ENCODE peak calls at places on chromosomes 2 and 18, in seven cellular contexts. M is GM23248, Q is PC-3, X is SK-N-SH, U is neural progenitor cell, K is HCT116, F is OCI-LY7. C is an unnamed sample.
A peak's percentile ranks its signal among the peaks of the same experiment; 100 is the strongest.

GRCh38 chr2:54564439-54564838 is 108.3 kb downstream of the SPTBN1 start:
- DNase-seq in M (no peak), Q (no peak), X (no peak), U (no peak), K (no peak), F (no peak), C (no peak)

GRCh38 chr2:149160701-149161217 is 122.3 kb downstream of the LYPD6B start:
- DNase-seq in M (no peak), Q (no peak), X (no peak), U (peak; percentile 7), K (no peak), F (peak; percentile 85), C (peak; percentile 18)

GRCh38 chr2:61450144-61450543 is 20.7 kb downstream of the USP34 start:
- DNase-seq in M (no peak), Q (no peak), X (no peak), U (no peak), K (no peak), F (no peak), C (no peak)

GRCh38 chr2:65595641-65596040 is 163.2 kb upstream of the SPRED2 start:
- DNase-seq in M (no peak), Q (peak; percentile 48), X (no peak), U (no peak), K (no peak), F (no peak), C (no peak)

GRCh38 chr2:29112379-29112778 is 2.8 kb upstream of the CLIP4 start:
- DNase-seq in M (no peak), Q (no peak), X (no peak), U (no peak), K (no peak), F (no peak), C (no peak)

GRCh38 chr2:64649626-64650025 is 4.1 kb downstream of the SERTAD2 start:
- DNase-seq in M (peak; percentile 54), Q (peak; percentile 84), X (no peak), U (peak; percentile 46), K (no peak), F (no peak), C (peak; percentile 77)

GRCh38 chr2:20632446-20632990 is 18.4 kb downstream of the HS1BP3 start:
- DNase-seq in M (no peak), Q (no peak), X (no peak), U (no peak), K (no peak), F (peak; percentile 32), C (no peak)

GRCh38 chr2:50953021-50953420 is 78.9 kb downstream of the NRXN1 start:
- DNase-seq in M (peak; percentile 20), Q (peak; percentile 86), X (no peak), U (no peak), K (peak; percentile 38), F (no peak), C (no peak)

GRCh38 chr2:101047774-101048173 is 45.7 kb downstream of the RPL31 start:
- DNase-seq in M (no peak), Q (no peak), X (no peak), U (no peak), K (no peak), F (no peak), C (no peak)

GRCh38 chr2:10564876-10565425 is 116.8 kb upstream of the ODC1 start:
- DNase-seq in M (no peak), Q (no peak), X (no peak), U (no peak), K (no peak), F (no peak), C (no peak)

GRCh38 chr18:43277164-43277600 is at the start of gene SYT4:
- DNase-seq in M (peak; percentile 63), Q (peak; percentile 7), X (peak; percentile 40), U (peak; percentile 88), K (no peak), F (no peak), C (peak; percentile 83)

GRCh38 chr2:19198376-19198775 is 160.0 kb downstream of the OSR1 start:
- DNase-seq in M (no peak), Q (no peak), X (no peak), U (no peak), K (no peak), F (no peak), C (no peak)

GRCh38 chr2:10331702-10332401 is 29.1 kb downstream of the HPCAL1 start:
- DNase-seq in M (no peak), Q (no peak), X (no peak), U (no peak), K (no peak), F (peak; percentile 63), C (peak; percentile 32)

GRCh38 chr18:12531747-12532146 is 124.0 kb downstream of the PRELID3A start:
- DNase-seq in M (no peak), Q (peak; percentile 61), X (no peak), U (no peak), K (no peak), F (no peak), C (no peak)

GRCh38 chr2:109046925-109047508 is 58.0 kb upstream of the EDAR start:
- DNase-seq in M (no peak), Q (no peak), X (no peak), U (no peak), K (peak; percentile 6), F (no peak), C (no peak)

GRCh38 chr2:232568161-232568560 is 17.7 kb downstream of the EIF4E2 start:
- DNase-seq in M (peak; percentile 98), Q (peak; percentile 83), X (no peak), U (no peak), K (peak; percentile 48), F (no peak), C (no peak)

DNA sequence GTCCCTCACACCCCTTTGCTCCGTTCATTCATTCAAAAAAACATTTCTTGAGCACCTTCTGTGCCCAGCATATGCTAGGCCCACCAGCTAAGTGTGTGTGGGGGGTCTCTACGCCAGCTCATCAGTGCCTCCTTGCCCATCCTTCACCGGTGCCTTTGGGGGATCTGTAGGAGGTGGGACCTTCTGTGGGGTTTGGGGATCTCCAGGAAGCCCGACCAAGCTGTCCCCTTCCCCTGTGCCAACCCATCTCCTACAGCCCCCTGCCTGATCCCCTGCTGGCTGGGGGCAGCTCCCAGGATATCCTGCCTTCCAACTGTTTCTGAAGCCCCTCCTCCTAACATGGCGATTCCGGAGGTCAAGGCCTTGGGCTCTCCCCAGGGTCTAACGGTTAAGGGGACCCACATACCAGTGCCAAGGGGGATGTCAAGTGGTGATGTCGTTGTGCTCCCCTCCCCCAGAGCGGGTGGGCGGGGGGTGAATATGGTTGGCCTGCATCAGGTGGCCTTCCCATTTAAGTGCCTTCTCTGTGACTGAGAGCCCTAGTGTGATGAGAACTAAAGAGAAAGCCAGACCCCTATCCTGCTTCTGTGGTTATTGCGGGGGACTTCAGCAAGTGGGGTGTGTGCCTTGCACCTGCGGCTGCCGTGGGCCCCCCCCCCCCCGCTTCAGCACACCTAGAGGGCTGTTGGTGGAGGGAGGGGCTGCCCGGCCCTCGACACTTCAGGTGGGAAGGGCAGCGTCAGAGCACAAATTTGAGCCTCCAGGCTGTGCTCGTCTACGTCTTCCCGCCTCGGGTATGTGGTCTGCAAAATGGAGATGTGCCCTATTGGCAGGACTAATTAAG is 5.9 kb downstream of the CTDSP1 start:
- DNase-seq in M (no peak), Q (no peak), X (peak; percentile 42), U (peak; percentile 34), K (no peak), F (peak; percentile 41), C (peak; percentile 25)
- H3K4me1 ChIP-seq in M (peaks cover 20% of the 10 kb centered on the region), Q (peaks cover 24% of the 10 kb centered on the region), X (peaks cover 26% of the 10 kb centered on the region), U (peaks cover 18% of the 10 kb centered on the region), K (peaks cover 25% of the 10 kb centered on the region), F (peaks cover 58% of the 10 kb centered on the region), C (peaks cover 54% of the 10 kb centered on the region)

GRCh38 chr2:156021326-156022040 is 311.0 kb downstream of the NR4A2 start:
- DNase-seq in M (no peak), Q (peak; percentile 48), X (no peak), U (peak; percentile 14), K (peak; percentile 18), F (no peak), C (no peak)

GRCh38 chr2:156017486-156017885 is 315.0 kb downstream of the NR4A2 start:
- DNase-seq in M (no peak), Q (no peak), X (no peak), U (no peak), K (no peak), F (no peak), C (no peak)

GRCh38 chr2:156019341-156019740 is 313.2 kb downstream of the NR4A2 start:
- DNase-seq in M (no peak), Q (no peak), X (no peak), U (no peak), K (no peak), F (no peak), C (no peak)

DNA sequence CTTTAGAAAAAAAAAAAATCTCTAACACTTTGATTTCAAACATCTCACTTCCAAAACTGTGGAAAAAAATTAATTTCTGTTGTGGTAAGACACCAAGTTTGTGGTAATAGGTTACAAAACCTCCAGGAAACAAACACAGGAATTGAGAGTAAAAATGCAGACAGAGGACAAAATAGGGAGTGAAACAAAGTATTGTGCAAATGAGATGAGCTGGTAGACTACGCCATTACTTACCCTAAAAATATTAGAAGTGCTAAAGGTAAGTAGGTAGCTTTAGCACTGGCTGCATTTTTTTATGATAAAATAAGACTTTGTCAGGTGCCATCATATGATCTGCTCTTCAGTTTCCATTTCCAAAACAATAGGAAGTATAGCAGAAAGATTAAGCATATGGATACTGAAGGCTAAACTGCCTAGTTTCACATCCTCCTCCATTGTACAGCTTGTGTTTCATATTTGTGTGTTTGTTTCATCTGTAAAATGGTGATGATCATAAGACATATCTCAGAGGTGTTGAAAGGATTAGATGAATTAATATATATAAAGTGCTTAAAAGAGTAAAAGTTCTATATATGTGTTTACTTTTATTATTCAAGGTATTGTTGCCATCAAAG is 309.1 kb downstream of the NR4A2 start:
- DNase-seq in M (no peak), Q (no peak), X (no peak), U (no peak), K (no peak), F (no peak), C (no peak)
- TF ChIP-seq EZH2phosphoT487 in M (no peak), Q (no peak), X (no peak), U (no peak), K (no peak), F (no peak), C (no peak)

GRCh38 chr2:134772493-134773169 is 53.8 kb upstream of the TMEM163 start:
- DNase-seq in M (no peak), Q (peak; percentile 20), X (no peak), U (peak; percentile 15), K (no peak), F (no peak), C (no peak)
- H3K4me1 ChIP-seq in M (no peaks in the 10 kb centered on the region), Q (peaks cover 39% of the 10 kb centered on the region), X (peaks cover 25% of the 10 kb centered on the region), U (peaks cover 48% of the 10 kb centered on the region), K (no peaks in the 10 kb centered on the region), F (no peaks in the 10 kb centered on the region), C (no peaks in the 10 kb centered on the region)

GRCh38 chr2:186589733-186590537 is at the start of gene ITGAV:
- DNase-seq in M (peak; percentile 96), Q (peak; percentile 90), X (peak; percentile 93), U (peak; percentile 94), K (peak; percentile 71), F (peak; percentile 72), C (peak; percentile 97)

GRCh38 chr2:186590538-186591441 is 934 bp downstream of the ITGAV start:
- DNase-seq in M (peak; percentile 72), Q (peak; percentile 64), X (peak; percentile 56), U (peak; percentile 54), K (no peak), F (peak; percentile 3), C (peak; percentile 47)

GRCh38 chr2:186594001-186594722 is 4.3 kb downstream of the ITGAV start:
- DNase-seq in M (no peak), Q (no peak), X (no peak), U (no peak), K (no peak), F (no peak), C (no peak)

GRCh38 chr2:186595219-186595618 is 5.4 kb downstream of the ITGAV start:
- DNase-seq in M (peak; percentile 20), Q (peak; percentile 23), X (no peak), U (no peak), K (no peak), F (no peak), C (no peak)

GRCh38 chr2:186592137-186592875 is 2.5 kb downstream of the ITGAV start:
- DNase-seq in M (peak; percentile 53), Q (no peak), X (no peak), U (no peak), K (no peak), F (no peak), C (no peak)
- TF ChIP-seq EZH2phosphoT487 in M (no peak), Q (no peak), X (no peak), U (no peak), K (no peak), F (no peak), C (no peak)